ENCODE peak calls at places on chromosomes 2 and 18, in seven cellular contexts. G is cardiac muscle cell, Y is HFF-Myc, W is endodermal cell, D is HepG2, X is LNCaP clone FGC, J is testis. U is an unnamed sample.

GRCh38 chr18:59516356-59517155 is 157.5 kb upstream of the LMAN1 start:
- DNase-seq in G (peak; percentile 93), Y (no peak), W (peak; percentile 76), D (peak; percentile 94), X (peak; percentile 7), J (peak; percentile 72), U (peak; percentile 89)

GRCh38 chr2:154264024-154264423 is 392.3 kb downstream of the GALNT13 start:
- DNase-seq in G (no peak), Y (no peak), W (no peak), D (no peak), X (no peak), J (no peak), U (no peak)

GRCh38 chr2:33214436-33214835 is 262.0 kb upstream of the RASGRP3 start:
- DNase-seq in G (peak; percentile 94), Y (no peak), W (no peak), D (no peak), X (peak; percentile 46), J (no peak), U (no peak)

GRCh38 chr2:20651731-20652099 is 817 bp upstream of the HS1BP3 start:
- DNase-seq in G (no peak), Y (no peak), W (no peak), D (no peak), X (no peak), J (no peak), U (no peak)

GRCh38 chr2:152200562-152201465 is 25.3 kb upstream of the STAM2 start:
- DNase-seq in G (peak; percentile 94), Y (peak; percentile 92), W (peak; percentile 89), D (peak; percentile 77), X (no peak), J (peak; percentile 38), U (peak; percentile 90)

GRCh38 chr2:12884713-12885282 is 168.1 kb downstream of the TRIB2 start:
- DNase-seq in G (peak; percentile 75), Y (no peak), W (no peak), D (no peak), X (no peak), J (no peak), U (peak; percentile 72)

GRCh38 chr18:78627546-78628315 is 351.9 kb upstream of the SALL3 start:
- DNase-seq in G (no peak), Y (no peak), W (no peak), D (no peak), X (no peak), J (no peak), U (no peak)

GRCh38 chr2:104240984-104241383 is 612.9 kb upstream of the POU3F3 start:
- DNase-seq in G (no peak), Y (no peak), W (no peak), D (no peak), X (no peak), J (no peak), U (no peak)

GRCh38 chr2:197799072-197799471 is 5.3 kb upstream of the PLCL1 start:
- DNase-seq in G (peak; percentile 27), Y (no peak), W (no peak), D (no peak), X (no peak), J (no peak), U (no peak)

GRCh38 chr2:102451968-102452367 is 21.1 kb upstream of the SLC9A4 start:
- DNase-seq in G (peak; percentile 30), Y (no peak), W (no peak), D (no peak), X (no peak), J (no peak), U (no peak)

GRCh38 chr2:152647417-152648010 is 69.7 kb downstream of the PRPF40A start:
- DNase-seq in G (peak; percentile 39), Y (peak; percentile 30), W (no peak), D (no peak), X (peak; percentile 68), J (peak; percentile 63), U (peak; percentile 65)

GRCh38 chr18:39184176-39184575 is 1618.6 kb upstream of the CELF4 start:
- DNase-seq in G (no peak), Y (no peak), W (no peak), D (no peak), X (no peak), J (no peak), U (no peak)

GRCh38 chr2:36438454-36438977 is 82.9 kb downstream of the CRIM1 start:
- DNase-seq in G (peak; percentile 94), Y (peak; percentile 92), W (no peak), D (no peak), X (no peak), J (no peak), U (no peak)

GRCh38 chr2:106205488-106205887 is 11.4 kb upstream of the UXS1 start:
- DNase-seq in G (no peak), Y (no peak), W (no peak), D (no peak), X (no peak), J (no peak), U (no peak)

GRCh38 chr18:35915056-35915455 is 57.4 kb upstream of the RMP24 start:
- DNase-seq in G (no peak), Y (no peak), W (no peak), D (no peak), X (no peak), J (no peak), U (no peak)

GRCh38 chr2:18749912-18750526 is 160.7 kb upstream of the NT5C1B start:
- DNase-seq in G (peak; percentile 80), Y (peak; percentile 47), W (peak; percentile 73), D (peak; percentile 65), X (no peak), J (peak; percentile 84), U (peak; percentile 63)

GRCh38 chr2:216687646-216688045 is 7.7 kb downstream of the IGFBP5 start:
- DNase-seq in G (no peak), Y (no peak), W (peak; percentile 92), D (peak; percentile 13), X (no peak), J (no peak), U (no peak)

GRCh38 chr2:70078384-70078783 is 8.9 kb upstream of the PCBP1 start:
- DNase-seq in G (no peak), Y (no peak), W (no peak), D (no peak), X (no peak), J (no peak), U (no peak)

GRCh38 chr2:220162320-220162719 is 534.9 kb downstream of the SLC4A3 start:
- DNase-seq in G (peak; percentile 53), Y (no peak), W (no peak), D (no peak), X (no peak), J (no peak), U (no peak)

GRCh38 chr18:6626457-6626856 is 103.1 kb upstream of the ARHGAP28 start:
- DNase-seq in G (no peak), Y (no peak), W (no peak), D (no peak), X (no peak), J (no peak), U (no peak)

GRCh38 chr2:240437181-240437860 is 1.9 kb downstream of the GPC1 start:
- DNase-seq in G (no peak), Y (no peak), W (peak; percentile 44), D (no peak), X (no peak), J (no peak), U (no peak)

GRCh38 chr2:40224321-40224720 is 227.6 kb downstream of the SLC8A1 start:
- DNase-seq in G (no peak), Y (no peak), W (no peak), D (no peak), X (no peak), J (no peak), U (no peak)

GRCh38 chr2:176561706-176562105 is 292.5 kb downstream of the MTX2 start:
- DNase-seq in G (peak; percentile 34), Y (no peak), W (no peak), D (no peak), X (no peak), J (no peak), U (no peak)

GRCh38 chr2:176558574-176559140 is 289.4 kb downstream of the MTX2 start:
- DNase-seq in G (no peak), Y (no peak), W (no peak), D (no peak), X (no peak), J (no peak), U (no peak)

GRCh38 chr2:176557821-176558220 is 288.6 kb downstream of the MTX2 start:
- DNase-seq in G (no peak), Y (no peak), W (no peak), D (no peak), X (no peak), J (no peak), U (no peak)

GRCh38 chr2:176562359-176563043 is 293.3 kb downstream of the MTX2 start:
- DNase-seq in G (peak; percentile 74), Y (no peak), W (no peak), D (no peak), X (no peak), J (no peak), U (no peak)

GRCh38 chr2:176560296-176560695 is 291.1 kb downstream of the MTX2 start:
- DNase-seq in G (no peak), Y (no peak), W (no peak), D (no peak), X (no peak), J (no peak), U (no peak)
- TF ChIP-seq CTCF in G (no peak), Y (no peak), W (no peak), D (no peak), X (no peak), J (no peak), U (no peak)

GRCh38 chr2:230216489-230216888 is 3.3 kb downstream of the SP110 start:
- DNase-seq in G (no peak), Y (no peak), W (no peak), D (no peak), X (no peak), J (no peak), U (no peak)
- H3K4me3 ChIP-seq in G (no peak overlapping the region), Y (no peak overlapping the region), W (no peak overlapping the region), D (no peak overlapping the region), X (no peak overlapping the region), J (no peak overlapping the region), U (no peak overlapping the region)

GRCh38 chr2:37766087-37766486 is 94.6 kb upstream of the CDC42EP3 start:
- DNase-seq in G (no peak), Y (no peak), W (no peak), D (no peak), X (no peak), J (no peak), U (no peak)
- TF ChIP-seq CTCF in G (no peak), Y (no peak), W (no peak), D (no peak), X (no peak), J (no peak), U (no peak)

DNA sequence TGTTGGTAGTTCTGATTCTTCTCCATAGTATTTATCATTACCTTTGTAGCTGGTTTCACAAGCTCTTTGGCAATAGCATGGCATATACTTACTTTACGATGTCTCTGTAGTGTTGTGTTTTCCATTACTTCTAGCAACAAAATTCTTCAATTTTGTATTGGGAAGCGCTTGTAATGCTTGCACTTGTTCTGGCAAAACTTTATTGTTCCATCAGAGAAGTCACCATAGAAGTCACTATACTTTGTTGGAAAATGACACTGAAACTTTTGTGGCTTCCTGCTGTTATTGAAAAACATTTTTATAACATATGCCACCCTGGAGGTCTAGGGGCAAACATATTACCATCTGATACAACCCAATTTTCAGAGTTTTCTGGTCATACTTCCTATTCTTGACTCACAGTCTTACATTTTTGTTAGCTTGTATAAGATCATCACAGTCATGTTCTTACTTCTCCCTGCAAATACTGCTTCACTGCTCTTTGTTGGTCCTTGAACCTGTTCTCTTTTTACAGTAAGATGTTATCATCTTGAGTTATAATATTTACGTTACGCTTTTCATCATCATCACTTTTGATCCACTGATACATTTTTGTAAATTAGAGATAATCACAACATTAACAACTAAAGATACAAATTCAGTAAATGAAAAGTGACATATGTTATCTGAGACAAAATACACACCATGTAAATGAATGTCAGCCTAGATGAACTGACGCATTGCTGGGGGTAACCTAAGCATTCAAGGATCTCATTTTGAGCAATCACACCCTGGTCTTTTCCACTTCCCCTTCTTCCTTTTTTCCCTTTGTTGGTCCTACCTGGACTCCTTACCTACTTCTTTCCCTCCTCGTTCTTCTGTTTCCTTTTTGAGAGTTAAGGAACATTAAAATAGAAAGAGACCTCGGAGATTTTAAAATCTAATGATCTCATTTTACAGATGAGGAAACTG is 33.3 kb upstream of the CXCR4 start:
- DNase-seq in G (no peak), Y (no peak), W (no peak), D (no peak), X (no peak), J (no peak), U (no peak)
- H3K4me3 ChIP-seq in G (no peak overlapping the region), Y (no peak overlapping the region), W (no peak overlapping the region), D (no peak overlapping the region), X (no peak overlapping the region), J (no peak overlapping the region), U (no peak overlapping the region)